ENCODE peak calls at places on chromosomes 13 and 19, in four cellular contexts. T, K, J and A are unnamed samples.

GRCh38 chr19:20359933-20360720 is 193.1 kb downstream of the ZNF486 start:
- DNase-seq in T (no peak), K (no peak), J (no peak), A (no peak)

GRCh38 chr13:87954116-87954515 is 282.9 kb downstream of the SLITRK5 start:
- DNase-seq in T (no peak), K (no peak), J (no peak), A (no peak)

GRCh38 chr13:48567521-48568331 is 34.8 kb upstream of the RCBTB2 start:
- DNase-seq in T (no peak), K (no peak), J (no peak), A (no peak)

GRCh38 chr19:48678201-48678600 is 5.4 kb upstream of the NTN5 start:
- DNase-seq in T (no peak), K (no peak), J (no peak), A (no peak)

GRCh38 chr19:48992571-48993174 is 436 bp downstream of the GYS1 start:
- DNase-seq in T (no peak), K (no peak), J (no peak), A (no peak)

GRCh38 chr13:97273341-97273831 is 51.3 kb downstream of the MBNL2 start:
- DNase-seq in T (peak; percentile 32), K (no peak), J (peak; percentile 91), A (peak; percentile 97)

GRCh38 chr13:60721063-60721462 is 324.0 kb downstream of the TDRD3 start:
- DNase-seq in T (no peak), K (no peak), J (no peak), A (no peak)

GRCh38 chr19:35261356-35262100 is 7.2 kb upstream of the USF2 start:
- DNase-seq in T (no peak), K (peak; percentile 24), J (no peak), A (no peak)

GRCh38 chr19:15159251-15159650 is 41.5 kb downstream of the NOTCH3 start:
- DNase-seq in T (no peak), K (no peak), J (peak; percentile 23), A (no peak)

GRCh38 chr13:39406688-39407087 is 196.3 kb downstream of the LHFPL6 start:
- DNase-seq in T (no peak), K (no peak), J (peak; percentile 92), A (peak; percentile 78)

GRCh38 chr19:35120898-35121297 is 5.3 kb downstream of the FXYD3 start:
- DNase-seq in T (no peak), K (no peak), J (peak; percentile 69), A (no peak)

GRCh38 chr13:39612023-39612637 is 9.1 kb upstream of the LHFPL6 start:
- DNase-seq in T (peak; percentile 53), K (no peak), J (peak; percentile 39), A (peak; percentile 20)